ENCODE peak calls at places on chromosome 3, in seven cellular contexts. L, F, A, Z, C, R and S are unnamed samples.

GRCh38 chr3:99575683-99576082 is 62.7 kb upstream of the COL8A1 start:
- DNase-seq in L (no peak), F (no peak), A (no peak), Z (no peak), C (no peak), R (no peak), S (no peak)

GRCh38 chr3:195258449-195259145 is 12.4 kb downstream of the XXYLT1 start:
- DNase-seq in L (no peak), F (no peak), A (no peak), Z (peak), C (no peak), R (no peak), S (no peak)

GRCh38 chr3:128623762-128624176 is 26.8 kb downstream of the RPN1 start:
- DNase-seq in L (no peak), F (no peak), A (peak), Z (no peak), C (peak), R (peak), S (no peak)

GRCh38 chr3:171776411-171776810 is 33.9 kb downstream of the PLD1 start:
- DNase-seq in L (no peak), F (peak), A (no peak), Z (peak), C (no peak), R (no peak), S (no peak)

GRCh38 chr3:15361494-15362214 is 29.3 kb upstream of the SH3BP5 start:
- DNase-seq in L (no peak), F (no peak), A (peak), Z (no peak), C (peak), R (peak), S (no peak)

GRCh38 chr3:144549161-144549560 is 577.5 kb downstream of the DIPK2A start:
- DNase-seq in L (no peak), F (peak), A (no peak), Z (no peak), C (no peak), R (no peak), S (no peak)

GRCh38 chr3:17023006-17023664 is 138.4 kb downstream of the PLCL2 start:
- DNase-seq in L (no peak), F (no peak), A (no peak), Z (no peak), C (peak), R (peak), S (no peak)

GRCh38 chr3:40920041-40920440 is 279.3 kb upstream of the CTNNB1 start:
- DNase-seq in L (no peak), F (no peak), A (peak), Z (no peak), C (peak), R (no peak), S (no peak)

GRCh38 chr3:125123906-125124305 is 68.1 kb upstream of the HEG1 start:
- DNase-seq in L (no peak), F (peak), A (peak), Z (no peak), C (peak), R (peak), S (no peak)

GRCh38 chr3:33716227-33716626 is 1.8 kb downstream of the CLASP2 start:
- DNase-seq in L (no peak), F (peak), A (no peak), Z (no peak), C (no peak), R (no peak), S (no peak)

GRCh38 chr3:58188921-58189451 is 21.8 kb downstream of the DNASE1L3 start:
- DNase-seq in L (no peak), F (no peak), A (no peak), Z (no peak), C (no peak), R (no peak), S (no peak)

GRCh38 chr3:132638721-132639120 is 20.9 kb downstream of the ACAD11 start:
- DNase-seq in L (no peak), F (no peak), A (no peak), Z (no peak), C (no peak), R (no peak), S (no peak)

GRCh38 chr3:23751485-23751811 is 54.3 kb upstream of the UBE2E1 start:
- DNase-seq in L (no peak), F (no peak), A (peak), Z (no peak), C (peak), R (no peak), S (no peak)

GRCh38 chr3:170809975-170810357 is 60.0 kb downstream of the RPL22L1 start:
- DNase-seq in L (no peak), F (no peak), A (peak), Z (no peak), C (peak), R (peak), S (no peak)

GRCh38 chr3:120160050-120160449 is 65.8 kb upstream of the GSK3B start:
- DNase-seq in L (peak), F (no peak), A (peak), Z (no peak), C (peak), R (peak), S (no peak)

GRCh38 chr3:77325702-77326101 is 285.8 kb downstream of the ROBO2 start:
- DNase-seq in L (no peak), F (no peak), A (no peak), Z (no peak), C (no peak), R (no peak), S (no peak)

GRCh38 chr3:58588030-58588614 is 10.9 kb upstream of the FAM107A start:
- DNase-seq in L (no peak), F (peak), A (peak), Z (no peak), C (peak), R (peak), S (no peak)

GRCh38 chr3:58578873-58579272 is 1.7 kb upstream of the FAM107A start:
- DNase-seq in L (no peak), F (no peak), A (no peak), Z (no peak), C (no peak), R (no peak), S (no peak)

GRCh38 chr3:134373278-134373941 is 837 bp downstream of the AMOTL2 start:
- DNase-seq in L (peak), F (peak), A (peak), Z (peak), C (peak), R (peak), S (peak)

GRCh38 chr3:67202053-67202452 is 203.9 kb downstream of the KBTBD8 start:
- DNase-seq in L (no peak), F (no peak), A (no peak), Z (no peak), C (no peak), R (no peak), S (no peak)

GRCh38 chr3:18580268-18580667 is 155.1 kb upstream of the SATB1 start:
- DNase-seq in L (no peak), F (no peak), A (no peak), Z (no peak), C (no peak), R (no peak), S (no peak)

GRCh38 chr3:67463656-67464055 is 190.8 kb downstream of the SUCLG2 start:
- DNase-seq in L (no peak), F (no peak), A (no peak), Z (no peak), C (no peak), R (no peak), S (no peak)

GRCh38 chr3:194971009-194971408 is 285.3 kb downstream of the FAM43A start:
- DNase-seq in L (no peak), F (no peak), A (no peak), Z (no peak), C (no peak), R (no peak), S (no peak)

GRCh38 chr3:52606373-52607085 is 70.1 kb downstream of the UQCC5 start:
- DNase-seq in L (peak), F (no peak), A (peak), Z (no peak), C (peak), R (peak), S (peak)

GRCh38 chr3:49295489-49296058 is 18.5 kb upstream of the C3orf62 start:
- DNase-seq in L (peak), F (peak), A (peak), Z (peak), C (no peak), R (peak), S (no peak)

GRCh38 chr3:87710511-87710910 is 348.3 kb downstream of the CGGBP1 start:
- DNase-seq in L (no peak), F (no peak), A (no peak), Z (no peak), C (no peak), R (no peak), S (no peak)

GRCh38 chr3:182105875-182106274 is 394.1 kb downstream of the SOX2 start:
- DNase-seq in L (no peak), F (peak), A (no peak), Z (no peak), C (peak), R (no peak), S (no peak)

GRCh38 chr3:57160046-57160730 is 5.0 kb downstream of the IL17RD start:
- DNase-seq in L (no peak), F (peak), A (no peak), Z (no peak), C (no peak), R (no peak), S (no peak)

GRCh38 chr3:30904986-30905385 is 10.5 kb upstream of the GADL1 start:
- DNase-seq in L (no peak), F (no peak), A (no peak), Z (no peak), C (peak), R (peak), S (no peak)

GRCh38 chr3:101532783-101533602 is 20.0 kb upstream of the SENP7 start:
- DNase-seq in L (no peak), F (no peak), A (peak), Z (no peak), C (no peak), R (no peak), S (no peak)

GRCh38 chr3:96478496-96478895 is 335.9 kb upstream of the EPHA6 start:
- DNase-seq in L (no peak), F (no peak), A (no peak), Z (no peak), C (peak), R (no peak), S (no peak)

GRCh38 chr3:114442251-114442650 is 148.4 kb downstream of the TIGIT start:
- DNase-seq in L (no peak), F (peak), A (peak), Z (no peak), C (peak), R (peak), S (no peak)

GRCh38 chr3:196111939-196112386 is 30.1 kb upstream of the TFRC start:
- DNase-seq in L (no peak), F (no peak), A (no peak), Z (no peak), C (no peak), R (no peak), S (no peak)

GRCh38 chr3:58490860-58491501 is 915 bp upstream of the KCTD6 start:
- DNase-seq in L (no peak), F (no peak), A (no peak), Z (no peak), C (no peak), R (no peak), S (no peak)

GRCh38 chr3:197468866-197469382 is 86.8 kb downstream of the BDH1 start:
- DNase-seq in L (peak), F (no peak), A (peak), Z (no peak), C (no peak), R (peak), S (peak)

GRCh38 chr3:159604151-159604581 is 384.5 kb upstream of the IL12A start:
- DNase-seq in L (no peak), F (peak), A (peak), Z (no peak), C (peak), R (peak), S (no peak)

GRCh38 chr3:178381555-178381954 is 154.7 kb upstream of the KCNMB2 start:
- DNase-seq in L (no peak), F (no peak), A (no peak), Z (no peak), C (peak), R (peak), S (no peak)

GRCh38 chr3:52006820-52007133 is 11.1 kb upstream of the RPL29 start:
- DNase-seq in L (no peak), F (no peak), A (no peak), Z (no peak), C (no peak), R (no peak), S (no peak)

DNA sequence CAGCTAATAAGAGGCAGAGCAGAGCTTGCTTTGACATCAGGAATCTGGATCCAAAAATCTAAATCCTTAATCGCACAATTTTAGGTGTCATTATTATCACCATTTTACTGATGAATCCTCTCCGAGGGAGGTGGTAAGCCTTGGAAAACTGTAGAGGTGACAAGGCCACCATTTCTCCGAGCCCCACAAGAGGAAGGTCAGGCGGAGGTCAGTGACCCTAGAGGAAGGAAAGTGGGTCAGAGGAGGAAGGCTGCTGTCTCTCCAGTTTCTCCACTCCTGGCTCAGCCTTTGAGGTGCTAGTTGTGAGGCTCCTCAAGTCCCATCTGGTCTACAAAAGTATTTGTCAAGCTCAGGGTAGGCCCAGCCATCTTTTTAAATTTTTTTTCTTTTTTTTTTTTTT is 3.2 kb downstream of the DVL3 start:
- DNase-seq in L (no peak), F (no peak), A (no peak), Z (no peak), C (no peak), R (no peak), S (no peak)
- H3K27ac ChIP-seq in L (no peak), F (no peak), A (peak), Z (no peak), C (no peak), R (no peak), S (no peak)

DNA sequence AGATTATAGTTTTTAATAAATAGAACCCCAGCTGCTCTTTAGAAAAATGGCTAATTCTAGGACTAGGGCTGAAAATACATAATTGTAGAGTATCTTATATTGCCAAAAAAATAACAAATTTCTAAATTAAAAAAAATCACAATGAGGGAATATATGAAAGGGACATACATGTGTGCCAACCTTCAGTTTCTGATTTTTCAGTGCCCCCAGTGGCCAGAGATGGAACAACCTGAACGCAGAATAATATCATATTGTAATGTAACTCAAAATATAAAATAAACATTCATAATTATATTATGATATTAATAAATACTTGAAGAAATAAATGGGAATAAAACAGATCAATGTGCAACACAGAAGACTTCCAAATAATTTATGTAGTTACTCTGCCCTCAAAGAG is 460.5 kb downstream of the ZNF385D start:
- DNase-seq in L (peak), F (no peak), A (peak), Z (no peak), C (no peak), R (no peak), S (no peak)
- TF ChIP-seq CTCF in L (peak), F (peak), A (peak), Z (peak), C (peak), R (peak), S (no peak)

GRCh38 chr3:180656406-180656805 is 22.9 kb downstream of the CCDC39 start:
- DNase-seq in L (no peak), F (no peak), A (no peak), Z (no peak), C (no peak), R (no peak), S (no peak)

DNA sequence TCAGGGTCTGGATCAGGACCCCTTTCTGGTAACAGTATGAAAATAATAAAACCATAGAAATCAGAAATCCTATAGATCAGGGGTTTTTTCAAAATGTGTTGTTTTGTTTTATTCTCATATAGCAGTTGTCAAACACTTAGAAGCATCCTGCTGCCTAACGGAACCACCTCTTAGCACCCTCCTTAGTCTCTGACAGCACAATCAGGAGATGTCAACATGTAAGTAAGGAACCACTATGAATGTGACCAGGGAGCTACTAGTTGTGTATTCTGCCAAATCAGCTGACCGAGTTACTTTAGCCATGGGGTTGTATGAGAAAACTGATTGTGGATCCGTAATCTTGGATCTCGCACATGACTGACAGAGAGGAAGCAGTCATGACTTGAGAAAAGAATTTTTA is 22.2 kb downstream of the CCDC39 start:
- DNase-seq in L (no peak), F (no peak), A (no peak), Z (no peak), C (no peak), R (no peak), S (no peak)
- H3K4me3 ChIP-seq in L (no peak), F (no peak), A (no peak), Z (no peak), C (no peak), R (no peak), S (no peak)

GRCh38 chr3:13301295-13301987 is 118.7 kb downstream of the NUP210 start:
- DNase-seq in L (peak), F (peak), A (peak), Z (peak), C (peak), R (peak), S (no peak)
- H3K27ac ChIP-seq in L (peak), F (no peak), A (no peak), Z (no peak), C (peak), R (no peak), S (no peak)

DNA sequence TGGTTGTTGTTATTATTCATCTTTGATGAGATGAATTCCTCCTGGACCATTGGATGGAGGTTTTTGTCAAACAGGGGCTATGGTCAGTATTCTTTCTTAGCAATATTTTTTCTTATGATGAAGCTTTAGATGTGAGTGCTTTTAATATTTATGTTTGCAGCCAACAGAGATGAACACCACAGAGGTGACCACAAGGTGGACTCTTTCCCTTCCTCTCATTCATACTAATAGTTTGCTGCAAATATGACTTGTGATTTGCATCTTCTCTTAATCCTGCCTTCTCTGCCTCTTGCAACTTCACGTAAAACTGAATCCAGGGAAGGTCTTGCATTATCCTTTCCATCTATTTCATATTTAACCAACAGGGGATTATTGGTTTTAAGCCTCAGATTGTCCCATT is 473.1 kb upstream of the UBE2E2 start:
- DNase-seq in L (peak), F (no peak), A (peak), Z (no peak), C (no peak), R (peak), S (no peak)
- TF ChIP-seq CTCF in L (peak), F (no peak), A (peak), Z (no peak), C (peak), R (no peak), S (no peak)

GRCh38 chr3:191382661-191383060 is 52.3 kb upstream of the UTS2B start:
- DNase-seq in L (no peak), F (no peak), A (no peak), Z (no peak), C (no peak), R (no peak), S (no peak)

GRCh38 chr3:191376742-191377141 is 46.4 kb upstream of the UTS2B start:
- DNase-seq in L (no peak), F (peak), A (peak), Z (no peak), C (peak), R (peak), S (no peak)

GRCh38 chr3:191378142-191378541 is 47.8 kb upstream of the UTS2B start:
- DNase-seq in L (no peak), F (no peak), A (no peak), Z (no peak), C (no peak), R (no peak), S (no peak)

GRCh38 chr3:191380001-191380400 is 49.7 kb upstream of the UTS2B start:
- DNase-seq in L (no peak), F (no peak), A (peak), Z (no peak), C (no peak), R (no peak), S (no peak)

DNA sequence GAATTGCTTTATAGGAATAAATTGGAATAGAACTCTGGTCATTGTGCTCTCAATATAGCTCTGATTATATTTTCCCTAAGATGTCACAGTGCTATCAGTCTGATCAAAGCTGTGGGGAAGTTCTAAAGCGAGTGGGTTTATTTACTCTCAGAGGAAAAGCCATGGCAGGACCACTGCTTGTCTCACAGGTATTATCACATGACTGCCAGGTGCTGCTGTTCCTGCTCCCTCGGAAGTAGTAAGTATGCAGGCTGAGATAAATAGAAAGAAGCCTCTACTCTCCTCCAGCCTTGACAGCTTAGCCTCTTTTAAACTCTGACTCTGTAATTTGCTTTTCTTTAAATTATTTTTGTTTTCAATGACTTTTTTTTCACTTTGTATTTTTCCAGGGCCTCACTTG is 49.1 kb upstream of the UTS2B start:
- DNase-seq in L (no peak), F (no peak), A (no peak), Z (no peak), C (no peak), R (no peak), S (no peak)
- H3K4me3 ChIP-seq in L (no peak), F (no peak), A (no peak), Z (no peak), C (no peak), R (no peak), S (no peak)